ENCODE peak calls at places on chromosomes 5 and 9, in ten cellular contexts. B, H, G, Y, T, Z, D, A, N and L are unnamed samples.

GRCh38 chr9:129258823-129259301 is 80.8 kb upstream of the IER5L start:
- ATAC-seq in D (no peak), A (no peak), H (no peak), T (peak; percentile 30), N (peak; percentile 37), B (no peak), Z (no peak), Y (no peak), G (no peak), L (no peak)

GRCh38 chr9:21968331-21969010 is 25.7 kb downstream of the CDKN2A start:
- ATAC-seq in Z (no peak), N (no peak), T (no peak), D (no peak), H (no peak), B (no peak), G (no peak), A (no peak), Y (no peak), L (no peak)

GRCh38 chr5:61000887-61001286 is 55.9 kb downstream of the NDUFAF2 start:
- ATAC-seq in N (no peak), T (no peak), G (no peak), Y (no peak), A (peak; percentile 48), D (no peak), B (no peak), Z (no peak), H (no peak), L (no peak)

GRCh38 chr9:96116275-96117051 is 185.5 kb downstream of the HSD17B3 start:
- ATAC-seq in G (peak; percentile 92), A (peak; percentile 22), B (no peak), Y (no peak), N (no peak), Z (peak; percentile 56), H (no peak), D (no peak), T (no peak), L (peak; percentile 77)

GRCh38 chr9:123087359-123087888 is 54.0 kb downstream of the GPR21 start:
- ATAC-seq in A (peak; percentile 82), N (no peak), Z (no peak), G (no peak), B (no peak), D (peak; percentile 54), H (no peak), T (no peak), Y (no peak), L (no peak)

GRCh38 chr5:5665225-5666075 is 243.0 kb downstream of the ICE1 start:
- ATAC-seq in Y (peak; percentile 91), A (no peak), D (peak; percentile 26), Z (no peak), B (no peak), N (no peak), G (no peak), T (no peak), H (peak; percentile 78), L (no peak)

GRCh38 chr5:69217154-69217731 is 17.4 kb upstream of the CDK7 start:
- ATAC-seq in A (no peak), G (no peak), D (no peak), H (no peak), T (no peak), B (peak; percentile 90), Z (no peak), N (peak; percentile 91), Y (no peak), L (no peak)

GRCh38 chr9:96515629-96516470 is 65.9 kb downstream of the HABP4 start:
- ATAC-seq in B (no peak), A (peak; percentile 66), D (peak; percentile 68), Y (no peak), G (no peak), H (no peak), Z (no peak), T (no peak), N (no peak), L (peak; percentile 72)

GRCh38 chr5:157390179-157390923 is 69.7 kb upstream of the NIPAL4 start:
- ATAC-seq in H (no peak), Z (peak; percentile 95), A (no peak), N (peak; percentile 77), Y (peak; percentile 92), T (no peak), G (no peak), D (no peak), B (peak; percentile 63), L (no peak)

GRCh38 chr5:149860801-149861322 is 83.7 kb downstream of the PDE6A start:
- ATAC-seq in A (no peak), H (peak; percentile 54), B (peak; percentile 41), D (no peak), Y (no peak), G (no peak), Z (peak; percentile 72), N (no peak), T (peak; percentile 89), L (no peak)

GRCh38 chr9:104775574-104775936 is 11.6 kb downstream of the NIPSNAP3B start:
- ATAC-seq in H (no peak), N (no peak), A (peak; percentile 41), G (no peak), D (peak; percentile 28), Z (no peak), T (peak; percentile 76), B (peak; percentile 45), Y (no peak), L (no peak)

GRCh38 chr5:172417983-172418630 is 36.2 kb downstream of the SH3PXD2B start:
- ATAC-seq in T (no peak), G (peak; percentile 73), Y (no peak), H (peak; percentile 63), D (peak; percentile 91), Z (peak; percentile 27), A (peak; percentile 92), N (no peak), B (no peak), L (peak; percentile 89)

GRCh38 chr5:81212211-81212687 is 20.9 kb upstream of the CKMT2 start:
- ATAC-seq in G (peak; percentile 88), B (peak; percentile 76), N (no peak), Z (no peak), T (peak; percentile 85), A (no peak), Y (no peak), D (no peak), H (no peak), L (no peak)

GRCh38 chr5:79229357-79230174 is 6.4 kb upstream of the JMY start:
- ATAC-seq in D (no peak), T (peak; percentile 92), B (peak; percentile 43), A (peak; percentile 9), H (no peak), G (no peak), Y (no peak), Z (no peak), N (peak; percentile 87), L (no peak)

GRCh38 chr5:142053434-142054253 is 40.8 kb upstream of the GNPDA1 start:
- ATAC-seq in Y (peak; percentile 63), Z (peak; percentile 72), B (no peak), D (peak; percentile 84), A (peak; percentile 77), H (peak; percentile 80), N (no peak), G (peak; percentile 65), T (no peak), L (peak; percentile 86)

GRCh38 chr9:16773617-16774016 is 96.9 kb downstream of the BNC2 start:
- ATAC-seq in B (no peak), T (no peak), N (no peak), D (no peak), H (no peak), Y (no peak), G (peak; percentile 80), A (no peak), Z (no peak), L (no peak)
- TF ChIP-seq CTCF in B (no peak), T (no peak), N (no peak), D (no peak), H (no peak), Y (no peak), G (no peak), A (no peak), Z (no peak), L (no peak)

DNA sequence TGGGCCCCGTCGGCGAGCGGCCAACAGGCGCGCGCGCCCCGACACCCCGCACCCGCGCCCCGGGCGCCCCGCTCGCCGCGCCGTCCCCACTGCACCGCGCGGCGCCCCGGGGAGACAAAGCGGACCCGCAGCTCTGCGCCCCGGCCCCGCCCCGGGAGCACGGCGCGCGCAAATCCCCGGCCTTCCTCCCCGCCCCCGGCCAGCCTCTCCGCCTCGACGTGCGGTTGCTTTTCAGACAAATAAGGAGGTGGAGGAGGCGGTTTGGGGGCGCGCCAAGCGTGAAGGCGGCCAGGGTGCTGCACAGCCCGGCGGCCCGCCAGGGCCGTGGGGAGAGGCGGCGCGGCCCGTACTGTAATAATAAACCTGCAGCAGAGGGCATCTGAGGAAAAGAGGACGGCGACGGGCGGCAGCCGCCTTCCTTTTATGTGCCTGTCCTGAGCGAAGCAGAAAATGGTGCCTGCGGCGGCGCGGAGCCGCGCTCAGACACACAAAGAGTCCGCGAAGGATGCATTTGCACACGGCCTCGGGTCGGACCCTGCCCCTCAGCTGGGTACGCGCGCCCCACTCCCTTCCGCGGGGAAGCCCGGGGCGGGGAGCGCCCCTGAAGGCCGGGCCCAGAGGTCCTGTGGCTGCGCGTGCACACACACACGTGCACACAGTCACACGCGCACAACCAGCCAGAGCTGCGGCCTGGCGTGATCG is 739 bp upstream of the NREP start:
- ATAC-seq in G (peak; percentile 90), Y (peak; percentile 88), D (peak; percentile 92), T (peak; percentile 85), B (peak; percentile 80), A (peak; percentile 90), H (peak; percentile 84), Z (peak; percentile 89), N (peak; percentile 79), L (peak; percentile 92)
- TF ChIP-seq CTCF in G (no peak), Y (no peak), D (peak; percentile 26), T (no peak), B (no peak), A (no peak), H (no peak), Z (no peak), N (no peak), L (peak; percentile 5)

DNA sequence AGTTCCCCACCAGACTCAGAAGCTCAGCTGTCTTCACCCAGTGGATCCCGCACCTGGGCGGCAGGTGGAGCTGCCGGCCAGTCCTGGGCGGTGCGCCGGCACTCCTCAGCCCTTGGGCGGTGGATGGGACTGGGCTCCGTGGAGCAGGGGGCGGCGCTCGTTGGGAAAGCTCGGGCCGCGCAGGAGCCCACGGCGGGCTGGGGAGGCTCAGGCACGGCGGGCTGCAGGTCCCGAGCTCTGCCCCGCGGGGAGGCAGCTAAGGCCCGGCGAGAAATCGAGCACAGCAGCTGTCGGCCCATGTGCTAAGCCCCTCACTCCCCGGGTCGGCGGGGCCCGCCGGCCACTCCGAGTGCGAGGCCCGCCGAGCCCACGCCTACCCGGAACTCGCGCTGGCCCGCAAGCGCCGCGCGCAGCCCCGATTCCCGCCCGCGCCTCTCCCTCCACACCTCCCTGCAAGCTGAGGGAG is 560.0 kb downstream of the BRINP1 start:
- ATAC-seq in D (no peak), B (no peak), A (no peak), Z (no peak), G (no peak), Y (no peak), H (no peak), T (no peak), N (no peak), L (no peak)
- TF ChIP-seq CTCF in D (no peak), B (no peak), A (no peak), Z (no peak), G (peak; percentile 13), Y (no peak), H (no peak), T (no peak), N (no peak), L (no peak)

DNA sequence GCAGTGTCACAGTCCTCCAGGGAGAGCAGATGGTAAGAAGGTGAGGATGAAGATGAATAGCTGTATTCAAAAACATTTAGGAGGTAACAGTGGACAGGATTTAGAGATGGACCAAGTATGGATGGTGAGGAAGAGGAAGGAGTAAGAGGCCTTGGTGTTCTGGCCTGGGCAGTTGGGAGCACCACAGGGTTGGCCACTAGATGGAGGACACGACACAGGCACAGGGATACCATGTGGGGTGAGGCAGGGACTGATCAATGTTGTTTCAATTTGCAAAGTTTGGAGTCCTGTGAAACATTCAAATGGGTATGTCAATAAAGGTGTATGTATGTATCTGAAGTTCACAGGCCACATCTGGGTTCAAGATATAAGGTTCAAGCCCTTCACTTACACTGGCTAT is 141.1 kb upstream of the RASEF start:
- ATAC-seq in H (no peak), B (no peak), G (peak; percentile 66), D (peak; percentile 38), N (no peak), A (peak; percentile 66), Z (peak; percentile 34), Y (peak; percentile 62), T (peak; percentile 44), L (no peak)
- TF ChIP-seq CTCF in H (no peak), B (no peak), G (peak; percentile 27), D (peak; percentile 56), N (no peak), A (peak; percentile 43), Z (peak; percentile 14), Y (peak; percentile 22), T (peak; percentile 21), L (peak; percentile 14)